ENCODE peak calls at places on chromosomes 6 and 20, in nine cellular contexts. Y, G, F, I, X, W, D, B and L are unnamed samples.

GRCh38 chr6:130366011-130366963 is at the start of gene TMEM200A:
- DNase-seq in Y (no peak), G (peak), F (peak), I (peak), X (peak), W (no peak), D (no peak), B (peak), L (peak)

GRCh38 chr20:48241482-48241881 is 456.2 kb upstream of the SULF2 start:
- DNase-seq in Y (no peak), G (no peak), F (no peak), I (no peak), X (no peak), W (no peak), D (no peak), B (no peak), L (no peak)

GRCh38 chr20:12838261-12838866 is 170.4 kb upstream of the SPTLC3 start:
- DNase-seq in Y (no peak), G (no peak), F (no peak), I (no peak), X (no peak), W (no peak), D (no peak), B (no peak), L (no peak)

GRCh38 chr6:124223596-124223995 is 419.9 kb downstream of the NKAIN2 start:
- DNase-seq in Y (no peak), G (no peak), F (no peak), I (peak), X (no peak), W (no peak), D (no peak), B (no peak), L (no peak)

GRCh38 chr20:52675414-52675813 is 296.7 kb upstream of the TSHZ2 start:
- DNase-seq in Y (no peak), G (no peak), F (no peak), I (no peak), X (no peak), W (no peak), D (no peak), B (no peak), L (no peak)

GRCh38 chr20:10939297-10939949 is 265.6 kb upstream of the JAG1 start:
- DNase-seq in Y (no peak), G (no peak), F (no peak), I (peak), X (no peak), W (no peak), D (no peak), B (no peak), L (no peak)

GRCh38 chr20:2692886-2693285 is 306 bp downstream of the EBF4 start:
- DNase-seq in Y (no peak), G (no peak), F (no peak), I (no peak), X (no peak), W (no peak), D (no peak), B (no peak), L (no peak)

GRCh38 chr20:3633913-3634478 is 29.2 kb downstream of the GFRA4 start:
- DNase-seq in Y (no peak), G (no peak), F (no peak), I (no peak), X (no peak), W (no peak), D (no peak), B (no peak), L (no peak)

GRCh38 chr6:30685157-30685976 is 1.1 kb downstream of the PPP1R18 start:
- DNase-seq in Y (no peak), G (no peak), F (peak), I (peak), X (no peak), W (no peak), D (no peak), B (peak), L (no peak)

GRCh38 chr6:34384305-34385153 is 7.9 kb downstream of the NUDT3 start:
- DNase-seq in Y (no peak), G (no peak), F (no peak), I (peak), X (no peak), W (no peak), D (no peak), B (no peak), L (no peak)

GRCh38 chr6:45697605-45698004 is 318.1 kb downstream of the CLIC5 start:
- DNase-seq in Y (no peak), G (peak), F (no peak), I (peak), X (no peak), W (no peak), D (no peak), B (no peak), L (no peak)

GRCh38 chr6:30721198-30722024 is 1.3 kb downstream of the TUBB start:
- DNase-seq in Y (peak), G (peak), F (peak), I (peak), X (peak), W (no peak), D (peak), B (peak), L (peak)

GRCh38 chr20:38395165-38395564 is 40.0 kb downstream of the SNHG17 start:
- DNase-seq in Y (no peak), G (no peak), F (no peak), I (no peak), X (no peak), W (no peak), D (no peak), B (no peak), L (no peak)

GRCh38 chr6:14729186-14729871 is 516.5 kb upstream of the JARID2 start:
- DNase-seq in Y (no peak), G (no peak), F (no peak), I (no peak), X (no peak), W (no peak), D (no peak), B (no peak), L (no peak)

GRCh38 chr20:47272893-47273590 is 83.5 kb downstream of the ZMYND8 start:
- DNase-seq in Y (peak), G (peak), F (no peak), I (peak), X (no peak), W (no peak), D (no peak), B (no peak), L (peak)

GRCh38 chr6:166625356-166625755 is 1.7 kb downstream of the RPS6KA2 start:
- DNase-seq in Y (peak), G (peak), F (no peak), I (peak), X (no peak), W (no peak), D (no peak), B (no peak), L (no peak)

GRCh38 chr6:45658396-45658795 is 280.7 kb upstream of the SUPT3H start:
- DNase-seq in Y (no peak), G (no peak), F (no peak), I (no peak), X (no peak), W (no peak), D (no peak), B (no peak), L (no peak)

GRCh38 chr6:20693466-20694063 is 159.3 kb downstream of the CDKAL1 start:
- DNase-seq in Y (no peak), G (no peak), F (no peak), I (peak), X (no peak), W (no peak), D (no peak), B (no peak), L (no peak)

GRCh38 chr6:1802495-1803395 is 193.0 kb downstream of the FOXC1 start:
- DNase-seq in Y (no peak), G (no peak), F (no peak), I (no peak), X (no peak), W (peak), D (no peak), B (no peak), L (no peak)

GRCh38 chr6:37417393-37417792 is 15.6 kb upstream of the CMTR1 start:
- DNase-seq in Y (no peak), G (no peak), F (no peak), I (no peak), X (no peak), W (no peak), D (no peak), B (no peak), L (no peak)

GRCh38 chr6:31210842-31211241 is 40.4 kb upstream of the POU5F1 start:
- DNase-seq in Y (no peak), G (no peak), F (no peak), I (no peak), X (no peak), W (no peak), D (no peak), B (no peak), L (no peak)

GRCh38 chr6:73234732-73235131 is 9.4 kb upstream of the KHDC1L start:
- DNase-seq in Y (no peak), G (no peak), F (no peak), I (peak), X (no peak), W (no peak), D (peak), B (no peak), L (no peak)

GRCh38 chr6:7914311-7914710 is 3.7 kb upstream of the TXNDC5 start:
- DNase-seq in Y (no peak), G (no peak), F (no peak), I (no peak), X (no peak), W (no peak), D (no peak), B (no peak), L (no peak)

GRCh38 chr6:136761227-136761922 is 30.9 kb downstream of the MAP3K5 start:
- DNase-seq in Y (peak), G (no peak), F (no peak), I (peak), X (no peak), W (no peak), D (no peak), B (peak), L (no peak)

GRCh38 chr6:166957087-166957804 is 896 bp upstream of the RNASET2 start:
- DNase-seq in Y (peak), G (peak), F (peak), I (no peak), X (peak), W (no peak), D (peak), B (peak), L (peak)

GRCh38 chr6:84568971-84569370 is 195.4 kb downstream of the TBX18 start:
- DNase-seq in Y (no peak), G (peak), F (no peak), I (peak), X (no peak), W (no peak), D (no peak), B (no peak), L (no peak)

GRCh38 chr20:1001981-1002681 is at the start of gene RSPO4:
- DNase-seq in Y (no peak), G (peak), F (no peak), I (no peak), X (no peak), W (no peak), D (no peak), B (no peak), L (peak)

GRCh38 chr6:158031445-158032353 is 50.0 kb downstream of the SYNJ2 start:
- DNase-seq in Y (peak), G (peak), F (peak), I (peak), X (peak), W (no peak), D (peak), B (peak), L (peak)

GRCh38 chr20:50216543-50217206 is 26.0 kb downstream of the CEBPB start:
- DNase-seq in Y (no peak), G (peak), F (peak), I (no peak), X (no peak), W (no peak), D (no peak), B (no peak), L (peak)

GRCh38 chr20:3595541-3595940 is 67.7 kb downstream of the GFRA4 start:
- DNase-seq in Y (no peak), G (no peak), F (no peak), I (no peak), X (no peak), W (no peak), D (no peak), B (no peak), L (no peak)

GRCh38 chr20:58497076-58497665 is 18.0 kb downstream of the APCDD1L start:
- DNase-seq in Y (no peak), G (no peak), F (no peak), I (no peak), X (no peak), W (no peak), D (peak), B (no peak), L (no peak)

GRCh38 chr6:110738899-110739365 is 76.3 kb downstream of the CDK19 start:
- DNase-seq in Y (no peak), G (peak), F (no peak), I (no peak), X (no peak), W (no peak), D (no peak), B (no peak), L (no peak)

GRCh38 chr6:168291450-168291849 is 28.1 kb downstream of the DACT2 start:
- DNase-seq in Y (no peak), G (no peak), F (no peak), I (no peak), X (no peak), W (no peak), D (no peak), B (no peak), L (no peak)

GRCh38 chr6:90714319-90714718 is 127.4 kb upstream of the MAP3K7 start:
- DNase-seq in Y (no peak), G (no peak), F (no peak), I (no peak), X (no peak), W (no peak), D (no peak), B (no peak), L (no peak)

GRCh38 chr6:110755411-110755834 is 59.8 kb downstream of the CDK19 start:
- DNase-seq in Y (no peak), G (peak), F (no peak), I (no peak), X (no peak), W (no peak), D (no peak), B (no peak), L (no peak)

GRCh38 chr6:159044899-159045727 is at the start of gene TAGAP:
- DNase-seq in Y (peak), G (peak), F (no peak), I (no peak), X (peak), W (no peak), D (peak), B (peak), L (no peak)

GRCh38 chr20:46243707-46244628 is 64.3 kb downstream of the CDH22 start:
- DNase-seq in Y (no peak), G (no peak), F (no peak), I (no peak), X (no peak), W (no peak), D (no peak), B (no peak), L (no peak)

GRCh38 chr20:62119591-62120364 is 2.5 kb upstream of the LSM14B start:
- DNase-seq in Y (peak), G (peak), F (no peak), I (no peak), X (no peak), W (no peak), D (no peak), B (no peak), L (no peak)

GRCh38 chr20:62121776-62122658 is at the start of gene LSM14B:
- DNase-seq in Y (peak), G (peak), F (peak), I (peak), X (peak), W (peak), D (peak), B (peak), L (peak)

GRCh38 chr20:62119101-62119500 is 3.2 kb upstream of the LSM14B start:
- DNase-seq in Y (no peak), G (no peak), F (peak), I (no peak), X (no peak), W (no peak), D (no peak), B (no peak), L (no peak)

GRCh38 chr20:62120990-62121775 is 1.1 kb upstream of the LSM14B start:
- DNase-seq in Y (no peak), G (no peak), F (no peak), I (peak), X (peak), W (peak), D (peak), B (no peak), L (peak)

GRCh38 chr20:62120365-62120762 is 1.9 kb upstream of the LSM14B start:
- DNase-seq in Y (no peak), G (no peak), F (no peak), I (no peak), X (no peak), W (no peak), D (no peak), B (no peak), L (no peak)
- H3K27ac ChIP-seq in Y (peak), G (peak), F (peak), I (no peak), X (no peak), W (no peak), D (peak), B (no peak), L (no peak)

GRCh38 chr6:163123098-163123497 is 291.4 kb upstream of the QKI start:
- DNase-seq in Y (no peak), G (no peak), F (no peak), I (no peak), X (no peak), W (no peak), D (no peak), B (no peak), L (no peak)
- H3K4me3 ChIP-seq in Y (no peak), G (no peak), F (no peak), I (no peak), X (no peak), W (no peak), D (no peak), B (no peak), L (no peak)

GRCh38 chr6:140061422-140062041 is 687.1 kb upstream of the CITED2 start:
- DNase-seq in Y (no peak), G (no peak), F (no peak), I (no peak), X (no peak), W (no peak), D (no peak), B (no peak), L (no peak)

GRCh38 chr6:140064371-140064770 is 689.9 kb upstream of the CITED2 start:
- DNase-seq in Y (no peak), G (peak), F (no peak), I (no peak), X (no peak), W (no peak), D (no peak), B (no peak), L (no peak)

GRCh38 chr6:140058846-140059245 is 684.4 kb upstream of the CITED2 start:
- DNase-seq in Y (no peak), G (no peak), F (no peak), I (no peak), X (no peak), W (no peak), D (no peak), B (no peak), L (no peak)

GRCh38 chr6:140059947-140060346 is 685.5 kb upstream of the CITED2 start:
- DNase-seq in Y (no peak), G (no peak), F (no peak), I (no peak), X (no peak), W (no peak), D (no peak), B (no peak), L (no peak)

DNA sequence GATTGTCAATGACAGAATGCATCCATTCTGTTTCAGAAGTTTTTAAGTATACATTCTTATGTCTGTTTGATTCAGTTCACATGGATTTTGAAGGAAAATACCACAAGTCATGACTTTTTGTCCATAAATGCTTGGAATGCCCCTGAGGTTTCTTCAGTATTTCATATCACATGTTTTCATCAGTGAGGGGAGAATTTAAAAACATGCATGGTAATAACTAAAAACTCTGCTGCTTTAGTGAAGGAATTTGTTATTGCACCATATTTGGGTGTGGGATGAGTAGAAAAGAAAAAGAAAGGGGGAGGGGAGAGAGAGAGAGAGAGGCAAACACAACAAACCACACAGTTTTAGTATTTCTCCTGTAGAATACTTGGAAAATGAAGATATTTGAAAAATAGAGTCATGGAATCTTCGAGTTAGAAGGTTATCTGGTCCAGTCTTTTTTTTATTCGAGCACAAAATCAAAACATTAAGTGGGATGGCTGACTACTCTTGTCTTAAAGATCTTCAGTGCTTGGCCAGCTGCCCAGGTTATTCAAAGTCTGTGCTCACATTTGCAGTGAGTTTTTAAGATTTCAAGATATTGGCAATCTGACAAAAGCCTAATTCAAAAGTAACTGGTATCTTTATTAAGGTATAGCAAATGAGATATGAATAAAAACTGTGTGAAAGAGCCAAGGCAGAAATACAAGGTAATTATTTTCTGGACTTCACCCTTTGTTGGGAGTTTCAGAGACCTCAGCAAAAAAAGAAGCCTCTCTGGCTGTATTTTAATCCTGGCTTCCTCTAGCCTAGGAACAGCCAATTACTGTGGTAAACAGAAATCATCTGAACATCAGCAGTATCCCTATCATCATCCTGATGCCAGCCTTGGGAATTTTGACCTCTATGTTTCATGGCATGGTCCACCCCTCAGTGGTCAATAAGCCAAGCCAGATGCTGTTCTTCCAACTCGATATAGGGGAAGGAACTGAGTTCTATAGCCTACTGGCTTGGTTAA is 687.9 kb upstream of the CITED2 start:
- DNase-seq in Y (peak), G (peak), F (no peak), I (peak), X (no peak), W (peak), D (peak), B (peak), L (no peak)
- H3K27ac ChIP-seq in Y (peak), G (peak), F (no peak), I (peak), X (no peak), W (peak), D (peak), B (peak), L (no peak)

DNA sequence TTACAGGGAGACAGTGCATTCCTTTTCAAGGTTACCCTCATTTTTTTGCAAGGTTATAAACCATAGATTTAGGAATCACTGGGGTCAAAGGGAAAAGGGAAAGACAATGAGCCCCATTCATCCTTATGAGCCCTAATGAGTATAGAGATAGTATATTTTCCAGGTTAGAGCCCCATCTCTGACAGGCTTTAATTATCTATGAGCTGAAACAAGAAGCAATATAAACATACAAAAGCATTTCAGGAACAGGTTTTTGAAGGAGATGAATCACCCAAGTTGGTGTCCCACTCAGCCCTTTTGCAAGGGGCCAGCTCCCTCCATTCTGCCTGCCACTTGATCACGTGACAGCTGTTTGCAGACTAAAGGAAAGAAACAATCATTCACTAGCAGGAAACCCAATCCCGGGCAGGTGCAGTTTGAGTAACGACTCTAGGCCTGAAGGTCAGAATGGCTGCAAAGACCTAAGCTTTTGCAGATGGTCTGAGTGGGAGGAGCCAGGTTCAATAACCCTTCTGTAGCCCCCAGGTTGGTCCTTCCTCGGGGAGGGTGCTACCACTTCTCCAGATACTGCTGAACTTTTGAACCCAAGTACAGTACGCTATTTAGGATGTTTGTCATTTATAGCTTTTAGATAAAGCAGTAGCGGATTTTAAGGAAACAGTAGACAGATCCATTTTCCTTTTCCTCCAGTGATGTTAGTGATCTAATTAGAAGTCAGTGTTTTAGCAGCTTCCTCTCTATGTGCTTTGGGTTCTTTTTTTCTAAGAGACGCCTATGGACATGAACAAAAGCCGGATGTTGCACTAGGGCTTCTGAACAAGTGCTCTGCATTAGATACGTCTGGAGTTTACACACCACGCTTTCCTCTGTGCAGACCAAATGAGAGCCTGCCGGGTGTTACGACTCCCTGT is 253.2 kb downstream of the SOX4 start:
- DNase-seq in Y (peak), G (peak), F (no peak), I (no peak), X (no peak), W (no peak), D (no peak), B (no peak), L (peak)
- H3K4me3 ChIP-seq in Y (no peak), G (no peak), F (no peak), I (no peak), X (no peak), W (no peak), D (no peak), B (no peak), L (no peak)